ENCODE peak calls at places on chromosomes 7 and 10, in nine cellular contexts. One of them, this sample, is unnamed.

GRCh38 chr10:79056736-79057391 is 11.9 kb upstream of the ZMIZ1 start:
- DNase-seq in A549: no peak
- DNase-seq in K562: no peak
- DNase-seq in stomach: no peak
- DNase-seq in ovary: peak
- DNase-seq in esophagus muscularis mucosa: no peak
- DNase-seq in suprapubic skin: peak
- DNase-seq in HepG2: no peak
- DNase-seq in sigmoid colon: peak
- DNase-seq in this sample: no peak

GRCh38 chr7:136635755-136636154 is 232.7 kb upstream of the CHRM2 start:
- DNase-seq in A549: no peak
- DNase-seq in K562: no peak
- DNase-seq in stomach: no peak
- DNase-seq in ovary: no peak
- DNase-seq in esophagus muscularis mucosa: no peak
- DNase-seq in suprapubic skin: no peak
- DNase-seq in HepG2: no peak
- DNase-seq in sigmoid colon: no peak
- DNase-seq in this sample: no peak

GRCh38 chr7:152924238-152924637 is 164.7 kb downstream of the ACTR3B start:
- DNase-seq in A549: no peak
- DNase-seq in K562: no peak
- DNase-seq in stomach: no peak
- DNase-seq in ovary: no peak
- DNase-seq in esophagus muscularis mucosa: no peak
- DNase-seq in suprapubic skin: no peak
- DNase-seq in HepG2: no peak
- DNase-seq in sigmoid colon: no peak
- DNase-seq in this sample: no peak

GRCh38 chr7:111012152-111012551 is 78.8 kb upstream of the LRRN3 start:
- DNase-seq in A549: peak
- DNase-seq in K562: no peak
- DNase-seq in stomach: no peak
- DNase-seq in ovary: no peak
- DNase-seq in esophagus muscularis mucosa: no peak
- DNase-seq in suprapubic skin: no peak
- DNase-seq in HepG2: no peak
- DNase-seq in sigmoid colon: no peak
- DNase-seq in this sample: no peak

GRCh38 chr7:142720981-142721380 is 28.3 kb upstream of the PRSS1 start:
- DNase-seq in A549: no peak
- DNase-seq in K562: no peak
- DNase-seq in stomach: no peak
- DNase-seq in ovary: no peak
- DNase-seq in esophagus muscularis mucosa: no peak
- DNase-seq in suprapubic skin: no peak
- DNase-seq in HepG2: no peak
- DNase-seq in sigmoid colon: no peak
- DNase-seq in this sample: no peak

GRCh38 chr7:41145656-41146055 is 557.2 kb downstream of the INHBA start:
- DNase-seq in A549: no peak
- DNase-seq in K562: no peak
- DNase-seq in stomach: no peak
- DNase-seq in ovary: no peak
- DNase-seq in esophagus muscularis mucosa: no peak
- DNase-seq in suprapubic skin: no peak
- DNase-seq in HepG2: no peak
- DNase-seq in sigmoid colon: no peak
- DNase-seq in this sample: no peak

GRCh38 chr7:158384746-158385145 is 202.9 kb downstream of the PTPRN2 start:
- DNase-seq in A549: no peak
- DNase-seq in K562: no peak
- DNase-seq in stomach: no peak
- DNase-seq in ovary: no peak
- DNase-seq in esophagus muscularis mucosa: no peak
- DNase-seq in suprapubic skin: no peak
- DNase-seq in HepG2: no peak
- DNase-seq in sigmoid colon: no peak
- DNase-seq in this sample: no peak

GRCh38 chr10:33327750-33328149 is 6.7 kb downstream of the NRP1 start:
- DNase-seq in A549: no peak
- DNase-seq in K562: no peak
- DNase-seq in stomach: no peak
- DNase-seq in ovary: no peak
- DNase-seq in esophagus muscularis mucosa: no peak
- DNase-seq in suprapubic skin: no peak
- DNase-seq in HepG2: no peak
- DNase-seq in sigmoid colon: no peak
- DNase-seq in this sample: no peak

GRCh38 chr7:128178611-128179010 is 62.5 kb upstream of the LEP start:
- DNase-seq in A549: no peak
- DNase-seq in K562: no peak
- DNase-seq in stomach: no peak
- DNase-seq in ovary: no peak
- DNase-seq in esophagus muscularis mucosa: no peak
- DNase-seq in suprapubic skin: no peak
- DNase-seq in HepG2: no peak
- DNase-seq in sigmoid colon: no peak
- DNase-seq in this sample: no peak

GRCh38 chr10:974038-974784 is 14.0 kb upstream of the GTPBP4 start:
- DNase-seq in A549: peak
- DNase-seq in K562: no peak
- DNase-seq in stomach: peak
- DNase-seq in ovary: no peak
- DNase-seq in esophagus muscularis mucosa: no peak
- DNase-seq in suprapubic skin: no peak
- DNase-seq in HepG2: peak
- DNase-seq in sigmoid colon: no peak
- DNase-seq in this sample: no peak

GRCh38 chr7:97541188-97541587 is 190.7 kb upstream of the TAC1 start:
- DNase-seq in A549: no peak
- DNase-seq in K562: no peak
- DNase-seq in stomach: no peak
- DNase-seq in ovary: no peak
- DNase-seq in esophagus muscularis mucosa: no peak
- DNase-seq in suprapubic skin: no peak
- DNase-seq in HepG2: no peak
- DNase-seq in sigmoid colon: no peak
- DNase-seq in this sample: no peak

GRCh38 chr7:16546921-16547505 is 20.4 kb downstream of the LRRC72 start:
- DNase-seq in A549: no peak
- DNase-seq in K562: no peak
- DNase-seq in stomach: no peak
- DNase-seq in ovary: no peak
- DNase-seq in esophagus muscularis mucosa: no peak
- DNase-seq in suprapubic skin: no peak
- DNase-seq in HepG2: no peak
- DNase-seq in sigmoid colon: no peak
- DNase-seq in this sample: no peak

GRCh38 chr7:74092321-74092963 is 8.8 kb downstream of the LIMK1 start:
- DNase-seq in A549: no peak
- DNase-seq in K562: peak
- DNase-seq in stomach: no peak
- DNase-seq in ovary: no peak
- DNase-seq in esophagus muscularis mucosa: no peak
- DNase-seq in suprapubic skin: no peak
- DNase-seq in HepG2: no peak
- DNase-seq in sigmoid colon: peak
- DNase-seq in this sample: peak

GRCh38 chr10:34655286-34656170 is 159.6 kb downstream of the PARD3 start:
- DNase-seq in A549: peak
- DNase-seq in K562: peak
- DNase-seq in stomach: peak
- DNase-seq in ovary: peak
- DNase-seq in esophagus muscularis mucosa: no peak
- DNase-seq in suprapubic skin: no peak
- DNase-seq in HepG2: peak
- DNase-seq in sigmoid colon: no peak
- DNase-seq in this sample: peak

GRCh38 chr7:30556854-30557644 is 37.6 kb upstream of the GARS1 start:
- DNase-seq in A549: no peak
- DNase-seq in K562: no peak
- DNase-seq in stomach: no peak
- DNase-seq in ovary: no peak
- DNase-seq in esophagus muscularis mucosa: peak
- DNase-seq in suprapubic skin: peak
- DNase-seq in HepG2: no peak
- DNase-seq in sigmoid colon: no peak
- DNase-seq in this sample: no peak

DNA sequence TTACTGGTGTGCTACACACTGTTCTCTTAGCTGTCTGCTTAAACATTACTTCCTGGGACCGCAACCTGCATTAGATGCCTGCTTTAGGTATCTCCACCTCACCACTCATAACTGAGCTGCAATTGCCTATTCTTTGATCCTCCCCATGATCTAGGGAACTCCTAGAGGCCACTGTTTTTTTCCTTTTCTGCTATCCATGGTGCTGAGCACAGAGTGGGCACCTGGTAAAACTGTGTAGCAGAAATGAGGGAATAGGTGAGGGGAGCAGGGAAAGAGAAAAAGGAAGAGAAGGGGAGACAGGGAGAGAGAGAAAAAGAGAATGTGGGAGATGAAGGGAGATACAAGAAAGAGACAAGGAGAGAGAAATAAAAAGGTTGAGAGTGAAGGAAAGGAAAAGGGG is 434.9 kb downstream of the ADRA2A start:
- DNase-seq in A549: no peak
- DNase-seq in K562: no peak
- DNase-seq in stomach: no peak
- DNase-seq in ovary: no peak
- DNase-seq in esophagus muscularis mucosa: no peak
- DNase-seq in suprapubic skin: no peak
- DNase-seq in HepG2: no peak
- DNase-seq in sigmoid colon: no peak
- DNase-seq in this sample: no peak
- TF ChIP-seq EP300 in A549: no peak
- TF ChIP-seq EP300 in K562: no peak
- TF ChIP-seq EP300 in stomach: no peak
- TF ChIP-seq EP300 in ovary: no peak
- TF ChIP-seq EP300 in esophagus muscularis mucosa: no peak
- TF ChIP-seq EP300 in suprapubic skin: no peak
- TF ChIP-seq EP300 in HepG2: no peak
- TF ChIP-seq EP300 in sigmoid colon: no peak
- TF ChIP-seq EP300 in this sample: no peak

DNA sequence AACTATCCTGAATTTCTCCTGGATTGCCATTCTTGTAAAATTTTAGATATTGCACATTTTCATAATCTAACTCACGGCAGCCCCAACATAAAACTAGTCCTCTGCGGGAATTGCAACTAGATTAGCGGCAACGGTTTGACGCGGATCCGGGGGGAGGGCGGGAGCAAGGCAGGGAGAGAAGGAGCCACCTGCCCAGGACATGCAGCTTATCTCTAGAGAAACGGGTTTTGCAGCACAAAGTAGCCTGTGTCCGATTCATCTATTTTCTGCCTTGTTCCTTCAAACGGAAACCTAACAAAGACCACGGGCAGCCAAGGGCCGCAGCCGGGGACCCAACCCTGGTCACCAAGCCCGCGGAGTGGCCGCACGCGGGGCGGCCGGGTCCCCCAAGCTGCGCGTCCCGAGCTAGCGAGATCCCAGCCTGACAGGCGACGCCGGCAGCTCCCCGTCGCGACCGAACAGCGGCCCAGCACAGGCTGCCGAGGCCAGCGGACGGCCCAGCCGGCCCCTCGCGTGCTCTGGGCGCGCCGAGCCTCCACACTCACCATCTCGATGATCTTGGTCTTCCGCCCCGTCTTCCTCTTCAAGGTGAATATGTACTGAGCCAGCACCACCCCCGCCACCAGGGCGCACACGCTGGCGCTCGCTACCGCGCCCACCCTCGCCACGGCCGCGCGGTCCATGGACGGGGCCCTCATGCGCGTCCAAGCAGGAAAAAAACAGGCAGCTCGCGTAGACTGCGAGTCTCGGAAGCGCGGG is at the start of gene NT5C3A:
- DNase-seq in A549: no peak
- DNase-seq in K562: peak
- DNase-seq in stomach: peak
- DNase-seq in ovary: peak
- DNase-seq in esophagus muscularis mucosa: no peak
- DNase-seq in suprapubic skin: no peak
- DNase-seq in HepG2: no peak
- DNase-seq in sigmoid colon: peak
- DNase-seq in this sample: peak
- TF ChIP-seq POLR2A in A549: peak
- TF ChIP-seq POLR2A in K562: peak
- TF ChIP-seq POLR2A in stomach: no peak
- TF ChIP-seq POLR2A in ovary: peak
- TF ChIP-seq POLR2A in esophagus muscularis mucosa: no peak
- TF ChIP-seq POLR2A in suprapubic skin: no peak
- TF ChIP-seq POLR2A in HepG2: peak
- TF ChIP-seq POLR2A in sigmoid colon: peak
- TF ChIP-seq POLR2A in this sample: peak

GRCh38 chr10:132960071-132960472 is 17.7 kb upstream of the CFAP46 start:
- DNase-seq in A549: no peak
- DNase-seq in K562: no peak
- DNase-seq in stomach: no peak
- DNase-seq in ovary: no peak
- DNase-seq in esophagus muscularis mucosa: no peak
- DNase-seq in suprapubic skin: peak
- DNase-seq in HepG2: no peak
- DNase-seq in sigmoid colon: peak
- DNase-seq in this sample: no peak
- TF ChIP-seq EP300 in A549: no peak
- TF ChIP-seq EP300 in K562: no peak
- TF ChIP-seq EP300 in stomach: no peak
- TF ChIP-seq EP300 in ovary: no peak
- TF ChIP-seq EP300 in esophagus muscularis mucosa: no peak
- TF ChIP-seq EP300 in suprapubic skin: no peak
- TF ChIP-seq EP300 in HepG2: no peak
- TF ChIP-seq EP300 in sigmoid colon: no peak
- TF ChIP-seq EP300 in this sample: no peak

GRCh38 chr10:30433286-30433778 is 652 bp upstream of the MAP3K8 start:
- DNase-seq in A549: peak
- DNase-seq in K562: no peak
- DNase-seq in stomach: peak
- DNase-seq in ovary: peak
- DNase-seq in esophagus muscularis mucosa: peak
- DNase-seq in suprapubic skin: peak
- DNase-seq in HepG2: peak
- DNase-seq in sigmoid colon: peak
- DNase-seq in this sample: peak

GRCh38 chr10:30432631-30433285 is 1.2 kb upstream of the MAP3K8 start:
- DNase-seq in A549: peak
- DNase-seq in K562: peak
- DNase-seq in stomach: no peak
- DNase-seq in ovary: peak
- DNase-seq in esophagus muscularis mucosa: no peak
- DNase-seq in suprapubic skin: no peak
- DNase-seq in HepG2: no peak
- DNase-seq in sigmoid colon: peak
- DNase-seq in this sample: peak

GRCh38 chr10:30435068-30435422 is 1.1 kb downstream of the MAP3K8 start:
- DNase-seq in A549: peak
- DNase-seq in K562: no peak
- DNase-seq in stomach: peak
- DNase-seq in ovary: peak
- DNase-seq in esophagus muscularis mucosa: no peak
- DNase-seq in suprapubic skin: no peak
- DNase-seq in HepG2: no peak
- DNase-seq in sigmoid colon: peak
- DNase-seq in this sample: peak

GRCh38 chr10:30433779-30434272 is at the start of gene MAP3K8:
- DNase-seq in A549: peak
- DNase-seq in K562: peak
- DNase-seq in stomach: peak
- DNase-seq in ovary: peak
- DNase-seq in esophagus muscularis mucosa: peak
- DNase-seq in suprapubic skin: peak
- DNase-seq in HepG2: peak
- DNase-seq in sigmoid colon: peak
- DNase-seq in this sample: peak

GRCh38 chr10:30434273-30435067 is 486 bp downstream of the MAP3K8 start:
- DNase-seq in A549: peak
- DNase-seq in K562: peak
- DNase-seq in stomach: peak
- DNase-seq in ovary: peak
- DNase-seq in esophagus muscularis mucosa: peak
- DNase-seq in suprapubic skin: peak
- DNase-seq in HepG2: peak
- DNase-seq in sigmoid colon: peak
- DNase-seq in this sample: peak
- TF ChIP-seq POLR2A in A549: peak
- TF ChIP-seq POLR2A in K562: peak
- TF ChIP-seq POLR2A in stomach: no peak
- TF ChIP-seq POLR2A in ovary: peak
- TF ChIP-seq POLR2A in esophagus muscularis mucosa: peak
- TF ChIP-seq POLR2A in suprapubic skin: peak
- TF ChIP-seq POLR2A in HepG2: peak
- TF ChIP-seq POLR2A in sigmoid colon: peak
- TF ChIP-seq POLR2A in this sample: peak

This sample was measured in transverse colon.